ENCODE peak calls at places on chromosomes 13 and 19, in six cellular contexts. H, U, Y, Z, G and V are unnamed samples.

GRCh38 chr19:6750062-6750461 is 10.6 kb downstream of the TRIP10 start:
- DNase-seq in Z (no peak), H (no peak), G (peak), U (no peak), Y (no peak), V (no peak)

GRCh38 chr13:26558912-26559485 is 1.5 kb downstream of the WASF3 start:
- DNase-seq in U (no peak), Z (no peak), G (no peak), Y (no peak), H (no peak), V (no peak)

GRCh38 chr19:6425732-6426686 is 1.4 kb upstream of the KHSRP start:
- DNase-seq in G (no peak), Z (no peak), Y (no peak), H (no peak), U (peak), V (no peak)

GRCh38 chr19:55640043-55640576 is 692 bp upstream of the ZNF580 start:
- DNase-seq in Z (no peak), G (peak), Y (no peak), H (peak), U (no peak), V (no peak)

GRCh38 chr19:33904681-33905080 is 108.0 kb downstream of the KCTD15 start:
- DNase-seq in G (no peak), U (peak), Z (peak), H (peak), Y (no peak), V (no peak)

GRCh38 chr13:54016548-54016947 is 987.9 kb downstream of the OLFM4 start:
- DNase-seq in G (no peak), H (no peak), Y (no peak), U (no peak), Z (no peak), V (no peak)

GRCh38 chr13:37617162-37617561 is 18.6 kb upstream of the POSTN start:
- DNase-seq in Y (no peak), H (no peak), G (no peak), U (peak), Z (peak), V (no peak)

GRCh38 chr13:110294146-110294545 is 12.8 kb downstream of the COL4A1 start:
- DNase-seq in Y (no peak), H (no peak), Z (no peak), G (no peak), U (no peak), V (no peak)

GRCh38 chr19:29761575-29762225 is 46.6 kb upstream of the C19orf12 start:
- DNase-seq in Y (no peak), U (no peak), Z (no peak), G (no peak), H (no peak), V (no peak)

GRCh38 chr13:82797876-82798275 is 1084.4 kb downstream of the SLITRK1 start:
- DNase-seq in Z (no peak), Y (no peak), H (no peak), U (no peak), G (no peak), V (no peak)

GRCh38 chr19:29119582-29119981 is 93.4 kb downstream of the UQCRFS1 start:
- DNase-seq in Y (no peak), G (no peak), Z (no peak), U (no peak), H (no peak), V (no peak)

GRCh38 chr13:41842029-41842428 is 118.9 kb downstream of the VWA8 start:
- DNase-seq in Y (no peak), Z (no peak), H (no peak), G (no peak), U (no peak), V (no peak)

GRCh38 chr13:22801402-22802003 is 379.3 kb upstream of the SGCG start:
- DNase-seq in G (no peak), Y (no peak), H (no peak), U (no peak), Z (no peak), V (no peak)

DNA sequence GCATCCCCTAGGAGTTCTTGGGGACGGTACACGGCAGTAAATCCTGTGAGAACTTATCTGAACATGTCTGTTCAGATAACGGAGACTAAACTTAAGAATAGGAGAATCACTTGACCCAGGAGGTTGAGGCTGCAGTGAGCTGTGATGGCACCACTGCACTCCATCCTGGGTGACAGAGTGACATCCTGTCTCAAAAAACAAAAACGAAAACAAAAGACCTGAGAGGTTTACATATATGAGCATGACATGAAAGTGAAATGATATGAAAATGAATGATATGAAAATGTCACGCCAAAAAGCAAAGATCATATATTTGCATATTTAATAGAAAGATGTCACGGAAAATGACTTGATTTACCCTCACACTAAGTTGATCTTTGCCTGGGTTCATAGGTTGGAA is 5.8 kb downstream of the ZNF175 start:
- DNase-seq in Y (no peak), G (no peak), H (no peak), Z (no peak), U (no peak), V (no peak)
- H3K27ac ChIP-seq in Y (no peak), G (no peak), H (no peak), Z (no peak), U (no peak), V (no peak)

DNA sequence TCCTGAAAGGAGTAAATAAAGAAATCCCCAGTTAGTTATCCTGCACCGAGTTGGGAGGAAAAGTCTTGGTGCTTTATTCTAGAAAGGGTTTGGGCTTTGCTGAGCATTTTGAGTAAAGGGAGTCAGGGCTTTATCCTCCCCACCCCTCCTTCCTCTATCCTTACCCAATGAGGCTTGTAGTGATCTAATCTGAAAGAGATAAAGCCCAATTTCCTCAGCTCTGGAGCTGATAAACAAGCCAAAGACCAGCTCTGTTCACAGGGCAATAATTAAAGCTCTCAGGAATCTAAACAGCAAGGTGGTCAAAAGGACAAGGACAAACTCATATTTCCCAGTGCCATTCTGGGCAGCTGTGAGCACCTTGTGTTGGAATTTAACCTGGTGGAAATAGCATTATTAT is 188.9 kb upstream of the TSC22D1 start:
- DNase-seq in H (peak), Y (no peak), G (no peak), U (no peak), Z (no peak), V (no peak)
- H3K27ac ChIP-seq in H (peak), Y (no peak), G (no peak), U (no peak), Z (no peak), V (no peak)

DNA sequence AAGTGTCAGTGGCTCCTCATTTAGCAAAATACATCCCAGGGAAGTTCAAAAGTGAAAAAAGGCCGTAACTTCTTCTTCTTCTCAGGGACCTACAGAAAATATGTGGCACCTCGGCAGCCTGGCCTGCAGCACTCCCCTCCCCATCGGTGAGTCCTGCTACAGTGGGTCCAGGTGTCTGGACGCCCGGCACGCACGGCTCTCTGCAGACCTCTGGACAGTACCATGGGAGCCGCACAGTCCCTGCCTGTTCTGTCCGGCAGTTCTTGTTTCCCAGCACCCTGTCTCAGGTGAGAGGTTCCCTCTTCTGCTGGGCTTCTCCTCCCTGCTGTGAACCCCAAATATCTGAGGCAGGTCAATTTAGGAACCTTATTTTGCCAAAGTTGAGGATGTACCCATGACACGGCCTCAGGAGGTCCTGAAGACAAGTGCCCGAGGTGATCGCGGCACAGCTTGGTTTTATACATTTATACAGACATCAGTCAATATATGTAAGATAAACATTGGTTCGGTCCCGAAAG is 36.8 kb upstream of the ALOX5AP start:
- DNase-seq in Y (no peak), U (no peak), G (no peak), Z (no peak), H (no peak), V (no peak)
- H3K27ac ChIP-seq in Y (no peak), U (no peak), G (no peak), Z (no peak), H (no peak), V (no peak)

DNA sequence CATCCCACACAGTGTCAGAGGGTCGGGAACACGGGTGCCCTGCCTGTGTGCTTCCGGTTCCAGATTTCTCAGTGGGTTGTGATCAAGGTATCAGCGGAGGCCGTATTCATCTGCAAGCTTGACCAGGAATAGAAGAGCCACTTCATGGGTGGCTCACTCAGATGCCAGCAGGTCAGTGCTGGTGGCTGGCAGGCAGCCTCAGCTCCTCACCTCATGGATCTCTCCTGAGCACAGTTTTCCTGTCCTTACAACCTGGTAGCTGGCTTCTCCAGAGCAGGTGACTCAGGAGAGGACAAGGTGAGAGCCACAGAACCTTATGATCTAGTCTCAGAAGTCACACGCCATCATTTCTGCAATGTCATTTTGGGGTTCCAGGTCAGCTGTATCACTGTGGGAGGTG is 44.8 kb upstream of the SPATA13 start:
- DNase-seq in G (no peak), H (no peak), U (no peak), Y (no peak), Z (no peak), V (no peak)
- H3K27ac ChIP-seq in G (no peak), H (no peak), U (no peak), Y (no peak), Z (no peak), V (no peak)

GRCh38 chr13:48268019-48268418 is 35.0 kb downstream of the ITM2B start:
- DNase-seq in G (no peak), Y (no peak), Z (no peak), H (no peak), U (no peak), V (no peak)
- H3K27ac ChIP-seq in G (peak), Y (peak), Z (no peak), H (no peak), U (no peak), V (no peak)

GRCh38 chr13:85137516-85137915 is 661.7 kb downstream of the SLITRK6 start:
- DNase-seq in U (no peak), Z (no peak), Y (no peak), G (no peak), H (no peak), V (no peak)

GRCh38 chr13:85148009-85148408 is 651.2 kb downstream of the SLITRK6 start:
- DNase-seq in G (no peak), Y (no peak), Z (no peak), H (no peak), U (no peak), V (no peak)

GRCh38 chr13:85141425-85141824 is 657.8 kb downstream of the SLITRK6 start:
- DNase-seq in H (no peak), U (no peak), Z (no peak), G (no peak), Y (no peak), V (no peak)

GRCh38 chr13:85140192-85140591 is 659.0 kb downstream of the SLITRK6 start:
- DNase-seq in H (no peak), Y (peak), Z (peak), U (peak), G (no peak), V (no peak)

GRCh38 chr13:85142351-85142750 is 656.9 kb downstream of the SLITRK6 start:
- DNase-seq in Z (no peak), U (no peak), H (no peak), Y (no peak), G (no peak), V (no peak)
- H3K27ac ChIP-seq in Z (no peak), U (no peak), H (no peak), Y (no peak), G (no peak), V (no peak)

GRCh38 chr13:77861716-77862115 is 56.9 kb downstream of the EDNRB start:
- DNase-seq in H (no peak), Z (no peak), G (no peak), Y (no peak), U (no peak), V (no peak)
- H3K27ac ChIP-seq in H (no peak), Z (no peak), G (no peak), Y (no peak), U (no peak), V (no peak)